ENCODE peak calls at places on chromosomes 3 and 15, in eight cellular contexts. Q, W, O, R, L, T, I and M are unnamed samples.

GRCh38 chr3:71210257-71211002 is 373.1 kb downstream of the FOXP1 start:
- DNase-seq in Q (peak; percentile 78), W (no peak), O (no peak), R (peak; percentile 69), L (no peak), T (no peak), I (no peak), M (no peak)

GRCh38 chr3:155398046-155398445 is 104.6 kb upstream of the STRIT1 start:
- DNase-seq in Q (no peak), W (no peak), O (no peak), R (no peak), L (no peak), T (no peak), I (no peak), M (no peak)

GRCh38 chr3:7503431-7503830 is 642.5 kb downstream of the GRM7 start:
- DNase-seq in Q (no peak), W (no peak), O (no peak), R (no peak), L (no peak), T (no peak), I (no peak), M (no peak)

GRCh38 chr3:10783360-10784346 is 32.4 kb upstream of the SLC6A11 start:
- DNase-seq in Q (no peak), W (peak; percentile 6), O (peak; percentile 33), R (no peak), L (no peak), T (peak; percentile 32), I (no peak), M (peak; percentile 34)

GRCh38 chr15:80404719-80405553 is 754 bp downstream of the ARNT2 start:
- DNase-seq in Q (no peak), W (no peak), O (peak; percentile 54), R (no peak), L (no peak), T (no peak), I (peak; percentile 36), M (no peak)

GRCh38 chr15:99106417-99107220 is 1.7 kb downstream of the SYNM start:
- DNase-seq in Q (no peak), W (no peak), O (no peak), R (peak; percentile 33), L (no peak), T (no peak), I (peak; percentile 73), M (no peak)

GRCh38 chr15:100060276-100060926 is 281.4 kb downstream of the ADAMTS17 start:
- DNase-seq in Q (no peak), W (no peak), O (no peak), R (peak; percentile 36), L (no peak), T (no peak), I (no peak), M (no peak)

GRCh38 chr3:171284308-171285075 is 175.7 kb downstream of the TNIK start:
- DNase-seq in Q (no peak), W (no peak), O (no peak), R (peak; percentile 82), L (peak; percentile 17), T (no peak), I (no peak), M (no peak)

GRCh38 chr15:77335298-77335697 is 84.6 kb downstream of the PEAK1 start:
- DNase-seq in Q (no peak), W (no peak), O (no peak), R (peak; percentile 8), L (no peak), T (no peak), I (peak; percentile 57), M (no peak)

GRCh38 chr3:17025594-17026139 is 140.9 kb downstream of the PLCL2 start:
- DNase-seq in Q (no peak), W (no peak), O (no peak), R (no peak), L (no peak), T (no peak), I (no peak), M (no peak)

DNA sequence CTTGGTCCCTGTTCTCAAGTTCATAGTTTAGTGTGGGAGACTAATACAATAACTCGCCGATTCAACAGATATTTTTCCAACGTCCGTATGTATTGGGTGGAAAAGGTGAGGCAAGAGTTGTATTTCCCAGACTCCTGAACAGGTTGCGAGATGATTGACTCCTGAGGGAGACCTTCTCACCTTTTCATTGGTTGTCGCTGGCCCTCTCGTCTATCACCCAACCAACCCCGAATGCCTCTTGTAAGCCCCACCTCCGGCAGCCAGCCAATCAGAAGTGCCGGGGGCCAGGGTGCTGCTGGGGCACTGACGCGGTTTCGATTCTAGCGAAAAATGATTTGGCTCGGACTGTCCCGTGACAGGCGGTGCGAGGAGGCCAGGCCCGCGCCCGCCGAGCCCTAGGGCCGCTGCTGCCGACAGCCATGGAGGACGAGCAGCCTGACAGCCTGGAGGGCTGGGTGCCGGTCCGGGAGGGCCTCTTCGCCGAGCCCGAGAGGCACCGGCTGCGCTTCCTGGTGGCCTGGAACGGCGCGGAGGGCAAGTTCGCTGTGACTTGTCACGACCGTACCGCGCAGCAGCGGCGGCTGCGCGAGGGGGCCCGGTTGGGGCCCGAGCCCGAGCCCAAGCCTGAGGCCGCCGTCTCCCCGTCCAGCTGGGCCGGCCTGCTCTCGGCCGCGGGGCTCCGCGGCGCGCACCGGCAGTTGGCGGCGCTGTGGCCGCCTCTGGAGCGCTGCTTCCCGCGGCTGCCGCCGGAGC is at the start of gene WHAMM:
- DNase-seq in Q (peak; percentile 99), W (peak; percentile 92), O (peak; percentile 98), R (peak; percentile 100), L (peak; percentile 99), T (peak; percentile 95), I (peak; percentile 99), M (peak; percentile 96)
- TF ChIP-seq CTCF in Q (peak; percentile 31), W (no peak), O (no peak), R (no peak), L (peak; percentile 12), T (peak; percentile 24), I (no peak), M (no peak)

DNA sequence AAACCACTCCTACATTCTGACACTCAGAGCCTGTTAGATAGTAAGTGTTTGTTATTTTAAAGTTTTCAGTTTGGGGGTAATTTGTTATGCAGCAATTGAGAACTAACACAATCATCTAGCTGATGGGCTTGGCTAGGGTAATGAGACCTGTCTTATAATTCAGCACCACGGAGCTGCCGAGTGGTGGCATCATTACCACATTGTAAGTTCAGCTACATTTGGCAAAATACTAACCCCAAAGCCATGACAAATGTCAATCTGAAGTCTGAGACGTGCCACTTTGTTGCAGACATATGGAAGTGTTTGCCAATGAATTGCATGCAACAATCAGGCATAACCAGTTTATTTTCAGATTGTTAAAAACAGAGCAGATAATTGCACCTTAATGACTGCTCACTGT is 52.7 kb downstream of the KLHL6 start:
- DNase-seq in Q (peak; percentile 34), W (no peak), O (no peak), R (peak; percentile 16), L (no peak), T (no peak), I (peak; percentile 47), M (no peak)
- TF ChIP-seq CTCF in Q (no peak), W (no peak), O (peak; percentile 21), R (peak; percentile 23), L (peak; percentile 6), T (no peak), I (peak; percentile 52), M (no peak)

GRCh38 chr15:50320504-50320903 is 34.5 kb downstream of the GABPB1 start:
- DNase-seq in Q (no peak), W (no peak), O (no peak), R (no peak), L (no peak), T (no peak), I (no peak), M (no peak)

GRCh38 chr15:50315814-50316630 is 39.0 kb downstream of the GABPB1 start:
- DNase-seq in Q (no peak), W (no peak), O (no peak), R (no peak), L (no peak), T (no peak), I (no peak), M (no peak)

GRCh38 chr15:50321680-50322079 is 33.3 kb downstream of the GABPB1 start:
- DNase-seq in Q (no peak), W (no peak), O (no peak), R (no peak), L (no peak), T (no peak), I (no peak), M (no peak)

GRCh38 chr15:50318697-50319096 is 36.3 kb downstream of the GABPB1 start:
- DNase-seq in Q (no peak), W (no peak), O (no peak), R (no peak), L (no peak), T (no peak), I (no peak), M (no peak)
- TF ChIP-seq CTCF in Q (no peak), W (no peak), O (no peak), R (no peak), L (no peak), T (no peak), I (no peak), M (no peak)

DNA sequence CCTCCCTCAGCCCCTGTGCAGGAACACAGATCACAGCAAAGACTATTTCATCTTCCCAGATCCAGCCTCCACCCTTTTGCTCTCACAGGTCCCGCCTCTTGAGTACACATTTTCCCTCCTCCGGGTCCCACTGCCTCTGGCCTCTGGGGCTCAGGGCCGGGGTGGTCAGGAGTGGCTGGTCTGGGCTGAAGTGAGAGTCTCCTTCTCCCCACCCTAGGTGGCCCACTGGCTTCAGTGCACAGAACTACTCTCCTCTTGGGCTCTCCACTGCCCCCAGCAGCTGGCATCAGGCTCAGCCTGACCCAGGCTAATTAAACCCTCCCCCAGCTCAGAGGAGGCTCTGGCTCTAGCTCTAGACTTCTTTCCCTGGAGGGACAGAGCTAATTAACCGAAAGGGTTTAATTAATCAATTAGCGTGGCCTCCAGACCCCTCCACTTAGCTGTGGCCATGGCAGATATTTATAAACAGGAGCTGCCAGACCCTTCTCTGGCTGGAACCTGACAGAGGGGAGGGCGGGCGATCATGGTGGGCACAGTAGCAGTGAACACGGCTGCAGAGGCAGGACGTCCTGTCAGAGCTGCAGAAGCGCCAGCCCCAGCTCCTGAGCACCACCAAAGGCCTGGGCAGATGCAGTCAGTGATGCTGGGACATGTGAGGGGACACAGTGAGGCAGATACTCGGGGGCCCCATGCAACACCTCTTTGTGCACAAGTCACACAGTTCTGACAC is 15.1 kb downstream of the DUSP7 start:
- DNase-seq in Q (no peak), W (no peak), O (peak; percentile 69), R (no peak), L (no peak), T (no peak), I (no peak), M (no peak)
- TF ChIP-seq CTCF in Q (no peak), W (no peak), O (peak; percentile 67), R (no peak), L (peak; percentile 16), T (no peak), I (peak; percentile 28), M (peak; percentile 30)

GRCh38 chr15:57363661-57364060 is 12.6 kb upstream of the CGNL1 start:
- DNase-seq in Q (no peak), W (no peak), O (no peak), R (no peak), L (no peak), T (no peak), I (no peak), M (no peak)

GRCh38 chr15:57358611-57359010 is 17.7 kb upstream of the CGNL1 start:
- DNase-seq in Q (no peak), W (no peak), O (no peak), R (no peak), L (no peak), T (no peak), I (no peak), M (no peak)

GRCh38 chr15:57367556-57367955 is 8.7 kb upstream of the CGNL1 start:
- DNase-seq in Q (no peak), W (no peak), O (no peak), R (no peak), L (no peak), T (no peak), I (no peak), M (no peak)

GRCh38 chr15:57364282-57365007 is 11.9 kb upstream of the CGNL1 start:
- DNase-seq in Q (no peak), W (no peak), O (no peak), R (no peak), L (no peak), T (no peak), I (no peak), M (no peak)
- TF ChIP-seq CTCF in Q (no peak), W (no peak), O (peak; percentile 30), R (no peak), L (no peak), T (no peak), I (peak; percentile 17), M (peak; percentile 63)